ENCODE peak calls at places on chromosome 4, in six cellular contexts. One of them, this sample, is unnamed.

GRCh38 chr4:1195109-1195671 is 22.8 kb upstream of the SPON2 start:
- DNase-seq in K562: no peak
- DNase-seq in Peyer's patch: peak; percentile 46
- DNase-seq in tibial nerve: no peak
- DNase-seq in ovary: no peak
- DNase-seq in uterus: peak; percentile 40
- DNase-seq in this sample: no peak

GRCh38 chr4:159227378-159227777 is 124.5 kb downstream of the RAPGEF2 start:
- DNase-seq in uterus: no peak
- DNase-seq in ovary: no peak
- DNase-seq in Peyer's patch: no peak
- DNase-seq in K562: no peak
- DNase-seq in tibial nerve: no peak
- DNase-seq in this sample: no peak

GRCh38 chr4:25367004-25367621 is 9.9 kb upstream of the ANAPC4 start:
- DNase-seq in ovary: no peak
- DNase-seq in K562: peak; percentile 20
- DNase-seq in tibial nerve: no peak
- DNase-seq in uterus: no peak
- DNase-seq in Peyer's patch: no peak
- DNase-seq in this sample: no peak

GRCh38 chr4:156347412-156348075 is 393.9 kb upstream of the CTSO start:
- DNase-seq in K562: no peak
- DNase-seq in uterus: no peak
- DNase-seq in tibial nerve: no peak
- DNase-seq in Peyer's patch: no peak
- DNase-seq in ovary: no peak
- DNase-seq in this sample: no peak

GRCh38 chr4:132557660-132558059 is 591.4 kb upstream of the PCDH10 start:
- DNase-seq in tibial nerve: no peak
- DNase-seq in Peyer's patch: no peak
- DNase-seq in ovary: no peak
- DNase-seq in K562: no peak
- DNase-seq in uterus: no peak
- DNase-seq in this sample: no peak

GRCh38 chr4:113760094-113760851 is 1.3 kb downstream of the CAMK2D start:
- DNase-seq in tibial nerve: peak; percentile 50
- DNase-seq in K562: no peak
- DNase-seq in ovary: peak; percentile 40
- DNase-seq in uterus: peak; percentile 41
- DNase-seq in Peyer's patch: peak; percentile 74
- DNase-seq in this sample: peak; percentile 57

GRCh38 chr4:82776925-82777542 is 21.6 kb downstream of the SCD5 start:
- DNase-seq in ovary: no peak
- DNase-seq in uterus: no peak
- DNase-seq in tibial nerve: no peak
- DNase-seq in Peyer's patch: no peak
- DNase-seq in K562: no peak
- DNase-seq in this sample: no peak

GRCh38 chr4:53924333-53925049 is 139.9 kb downstream of the CHIC2 start:
- DNase-seq in K562: no peak
- DNase-seq in uterus: no peak
- DNase-seq in Peyer's patch: no peak
- DNase-seq in tibial nerve: no peak
- DNase-seq in ovary: no peak
- DNase-seq in this sample: no peak

GRCh38 chr4:102036619-102037376 is 246.3 kb downstream of the BANK1 start:
- DNase-seq in K562: no peak
- DNase-seq in uterus: no peak
- DNase-seq in Peyer's patch: no peak
- DNase-seq in tibial nerve: no peak
- DNase-seq in ovary: no peak
- DNase-seq in this sample: no peak

GRCh38 chr4:59920414-59920813 is 1279.7 kb upstream of the ADGRL3 start:
- DNase-seq in ovary: no peak
- DNase-seq in uterus: no peak
- DNase-seq in Peyer's patch: no peak
- DNase-seq in K562: no peak
- DNase-seq in tibial nerve: no peak
- DNase-seq in this sample: no peak

GRCh38 chr4:10101559-10102192 is 14.9 kb downstream of the WDR1 start:
- DNase-seq in Peyer's patch: no peak
- DNase-seq in ovary: no peak
- DNase-seq in tibial nerve: no peak
- DNase-seq in uterus: no peak
- DNase-seq in K562: no peak
- DNase-seq in this sample: no peak

GRCh38 chr4:152971053-152971452 is 34.9 kb downstream of the FHDC1 start:
- DNase-seq in tibial nerve: no peak
- DNase-seq in K562: no peak
- DNase-seq in ovary: no peak
- DNase-seq in uterus: no peak
- DNase-seq in Peyer's patch: no peak
- DNase-seq in this sample: no peak

GRCh38 chr4:124753941-124754581 is 41.5 kb upstream of the ANKRD50 start:
- DNase-seq in tibial nerve: no peak
- DNase-seq in Peyer's patch: no peak
- DNase-seq in ovary: no peak
- DNase-seq in K562: no peak
- DNase-seq in uterus: no peak
- DNase-seq in this sample: no peak

GRCh38 chr4:85078016-85078415 is 111.5 kb upstream of the WDFY3 start:
- DNase-seq in uterus: no peak
- DNase-seq in ovary: no peak
- DNase-seq in Peyer's patch: no peak
- DNase-seq in tibial nerve: no peak
- DNase-seq in K562: no peak
- DNase-seq in this sample: no peak

GRCh38 chr4:76426272-76426671 is 5.3 kb upstream of the CCDC158 start:
- DNase-seq in Peyer's patch: no peak
- DNase-seq in K562: no peak
- DNase-seq in tibial nerve: no peak
- DNase-seq in ovary: no peak
- DNase-seq in uterus: no peak
- DNase-seq in this sample: no peak

GRCh38 chr4:24210332-24210902 is 320.6 kb upstream of the PPARGC1A start:
- DNase-seq in K562: no peak
- DNase-seq in ovary: peak; percentile 76
- DNase-seq in Peyer's patch: peak; percentile 61
- DNase-seq in uterus: peak; percentile 15
- DNase-seq in tibial nerve: peak; percentile 72
- DNase-seq in this sample: no peak

GRCh38 chr4:78592104-78592783 is 40.7 kb downstream of the ANXA3 start:
- DNase-seq in tibial nerve: no peak
- DNase-seq in ovary: no peak
- DNase-seq in Peyer's patch: no peak
- DNase-seq in uterus: no peak
- DNase-seq in K562: peak; percentile 55
- DNase-seq in this sample: no peak

GRCh38 chr4:116925900-116926457 is 159.4 kb downstream of the TRAM1L1 start:
- DNase-seq in tibial nerve: no peak
- DNase-seq in K562: no peak
- DNase-seq in Peyer's patch: no peak
- DNase-seq in ovary: peak; percentile 10
- DNase-seq in uterus: no peak
- DNase-seq in this sample: peak; percentile 23

GRCh38 chr4:119525771-119526712 is 102.6 kb downstream of the PDE5A start:
- DNase-seq in tibial nerve: no peak
- DNase-seq in Peyer's patch: no peak
- DNase-seq in K562: no peak
- DNase-seq in uterus: no peak
- DNase-seq in ovary: no peak
- DNase-seq in this sample: no peak

GRCh38 chr4:73213917-73214663 is 44.5 kb downstream of the ANKRD17 start:
- DNase-seq in K562: no peak
- DNase-seq in Peyer's patch: no peak
- DNase-seq in uterus: no peak
- DNase-seq in tibial nerve: no peak
- DNase-seq in ovary: no peak
- DNase-seq in this sample: no peak

GRCh38 chr4:79576480-79576803 is 168.4 kb upstream of the GK2 start:
- DNase-seq in uterus: no peak
- DNase-seq in tibial nerve: no peak
- DNase-seq in K562: peak; percentile 27
- DNase-seq in ovary: no peak
- DNase-seq in Peyer's patch: no peak
- DNase-seq in this sample: no peak

GRCh38 chr4:188113156-188113555 is 3.8 kb upstream of the TRIML2 start:
- DNase-seq in ovary: no peak
- DNase-seq in Peyer's patch: no peak
- DNase-seq in K562: no peak
- DNase-seq in uterus: no peak
- DNase-seq in tibial nerve: no peak
- DNase-seq in this sample: no peak

GRCh38 chr4:76540496-76540895 is 105.5 kb downstream of the SHROOM3 start:
- DNase-seq in Peyer's patch: no peak
- DNase-seq in K562: no peak
- DNase-seq in ovary: no peak
- DNase-seq in tibial nerve: no peak
- DNase-seq in uterus: no peak
- DNase-seq in this sample: no peak

GRCh38 chr4:112706840-112707207 is 69.9 kb downstream of the LARP7 start:
- DNase-seq in ovary: no peak
- DNase-seq in tibial nerve: no peak
- DNase-seq in uterus: no peak
- DNase-seq in Peyer's patch: no peak
- DNase-seq in K562: no peak
- DNase-seq in this sample: no peak

GRCh38 chr4:25928320-25928955 is 14.4 kb downstream of the SMIM20 start:
- DNase-seq in ovary: no peak
- DNase-seq in Peyer's patch: no peak
- DNase-seq in tibial nerve: no peak
- DNase-seq in K562: no peak
- DNase-seq in uterus: no peak
- DNase-seq in this sample: no peak

GRCh38 chr4:59612235-59612634 is 1587.9 kb upstream of the ADGRL3 start:
- DNase-seq in K562: no peak
- DNase-seq in Peyer's patch: no peak
- DNase-seq in ovary: no peak
- DNase-seq in uterus: no peak
- DNase-seq in tibial nerve: no peak
- DNase-seq in this sample: no peak

GRCh38 chr4:185359767-185360446 is 35.8 kb downstream of the LRP2BP start:
- DNase-seq in K562: peak; percentile 55
- DNase-seq in uterus: no peak
- DNase-seq in ovary: no peak
- DNase-seq in tibial nerve: no peak
- DNase-seq in Peyer's patch: no peak
- DNase-seq in this sample: no peak

GRCh38 chr4:79334783-79335182 is 8.9 kb upstream of the NAA11 start:
- DNase-seq in ovary: no peak
- DNase-seq in K562: no peak
- DNase-seq in tibial nerve: no peak
- DNase-seq in Peyer's patch: no peak
- DNase-seq in uterus: no peak
- DNase-seq in this sample: no peak

GRCh38 chr4:8209997-8210396 is 10.9 kb downstream of the SH3TC1 start:
- DNase-seq in uterus: no peak
- DNase-seq in ovary: no peak
- DNase-seq in Peyer's patch: no peak
- DNase-seq in tibial nerve: no peak
- DNase-seq in K562: no peak
- DNase-seq in this sample: no peak
- TF ChIP-seq POLR2A in uterus: no peak
- TF ChIP-seq POLR2A in ovary: no peak
- TF ChIP-seq POLR2A in Peyer's patch: no peak
- TF ChIP-seq POLR2A in tibial nerve: no peak
- TF ChIP-seq POLR2A in K562: no peak
- TF ChIP-seq POLR2A in this sample: no peak

DNA sequence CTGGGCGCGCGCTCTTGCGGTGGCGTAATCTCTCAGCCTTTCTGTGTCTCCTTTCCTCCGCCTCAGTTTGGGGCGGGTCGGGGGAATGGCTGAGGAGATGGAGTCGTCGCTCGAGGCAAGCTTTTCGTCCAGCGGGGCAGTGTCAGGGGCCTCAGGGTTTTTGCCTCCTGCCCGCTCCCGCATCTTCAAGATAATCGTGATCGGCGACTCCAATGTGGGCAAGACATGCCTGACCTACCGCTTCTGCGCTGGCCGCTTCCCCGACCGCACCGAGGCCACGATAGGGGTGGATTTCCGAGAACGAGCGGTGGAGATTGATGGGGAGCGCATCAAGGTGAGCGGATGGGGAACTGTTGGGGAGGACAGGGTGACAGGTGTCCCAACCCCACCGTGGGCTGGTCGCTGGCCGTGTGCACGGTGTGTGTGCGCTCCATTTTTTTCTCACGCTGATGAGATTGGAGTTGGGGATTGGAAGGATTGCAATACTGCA is at the start of gene RAB33B:
- DNase-seq in K562: no peak
- DNase-seq in ovary: no peak
- DNase-seq in Peyer's patch: no peak
- DNase-seq in uterus: no peak
- DNase-seq in tibial nerve: peak; percentile 89
- DNase-seq in this sample: no peak
- TF ChIP-seq CTCF in K562: no peak
- TF ChIP-seq CTCF in ovary: no peak
- TF ChIP-seq CTCF in Peyer's patch: no peak
- TF ChIP-seq CTCF in uterus: no peak
- TF ChIP-seq CTCF in tibial nerve: no peak
- TF ChIP-seq CTCF in this sample: no peak

GRCh38 chr4:38099020-38099600 is 138.9 kb downstream of the PTTG2 start:
- DNase-seq in K562: no peak
- DNase-seq in uterus: no peak
- DNase-seq in tibial nerve: no peak
- DNase-seq in ovary: no peak
- DNase-seq in Peyer's patch: no peak
- DNase-seq in this sample: no peak
- H3K27ac ChIP-seq in K562: no peak overlapping the region
- H3K27ac ChIP-seq in uterus: peak overlapping the region; percentile 63
- H3K27ac ChIP-seq in tibial nerve: no peak overlapping the region
- H3K27ac ChIP-seq in ovary: peak overlapping the region; percentile 23
- H3K27ac ChIP-seq in Peyer's patch: no peak overlapping the region
- H3K27ac ChIP-seq in this sample: no peak overlapping the region

DNA sequence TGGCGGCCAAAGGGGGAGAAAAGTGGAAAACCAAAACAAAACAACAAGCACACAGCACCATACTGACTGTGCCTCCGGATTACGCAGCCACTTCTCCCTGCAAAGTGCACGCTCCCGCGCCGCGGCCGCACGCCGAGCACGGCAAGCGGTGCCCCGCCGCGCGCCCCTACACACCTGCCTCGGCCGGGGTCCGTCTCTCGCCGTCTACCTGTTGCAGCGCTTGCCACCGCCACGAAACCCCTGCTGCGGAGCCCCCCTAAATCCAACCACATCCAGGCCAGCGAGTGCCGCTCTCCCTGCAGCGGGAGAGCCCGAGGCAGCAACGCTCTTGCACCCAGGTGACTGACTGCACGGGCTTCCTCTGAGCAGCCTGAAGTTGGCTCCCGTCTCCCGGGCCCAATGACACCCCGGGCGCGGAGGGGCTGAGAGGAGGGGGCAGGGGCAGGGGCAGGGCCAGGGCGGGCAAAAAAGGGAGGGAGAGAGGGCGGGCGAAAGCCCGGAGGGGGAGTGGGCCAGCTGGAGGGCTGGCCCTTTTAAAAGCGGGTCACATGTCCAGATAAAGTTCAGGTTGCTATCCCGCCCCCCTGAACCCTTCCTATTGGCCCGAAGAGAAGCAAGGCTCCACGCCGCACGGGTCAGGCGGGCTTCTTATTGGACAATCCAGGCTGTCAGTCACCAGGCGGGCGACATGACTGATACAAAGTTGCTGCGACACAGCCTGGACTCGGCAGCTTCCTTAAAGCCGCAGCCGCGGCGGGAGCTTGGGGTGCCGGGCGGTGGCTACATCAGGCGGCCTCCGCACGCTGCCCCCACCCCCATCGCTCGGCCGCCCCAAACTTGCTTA is at the start of gene NR3C2:
- DNase-seq in Peyer's patch: peak; percentile 100
- DNase-seq in ovary: peak; percentile 99
- DNase-seq in K562: peak; percentile 99
- DNase-seq in uterus: peak; percentile 99
- DNase-seq in tibial nerve: peak; percentile 99
- DNase-seq in this sample: peak; percentile 100
- TF ChIP-seq POLR2A in Peyer's patch: peak; percentile 100
- TF ChIP-seq POLR2A in ovary: peak; percentile 100
- TF ChIP-seq POLR2A in K562: peak; percentile 76
- TF ChIP-seq POLR2A in uterus: peak; percentile 99
- TF ChIP-seq POLR2A in tibial nerve: peak; percentile 99
- TF ChIP-seq POLR2A in this sample: peak; percentile 98

This sample was measured in testis.